ENCODE peak calls at places on chromosome 16, in nine cellular contexts. J is breast epithelium, U is GM23338, M is uterus, E is HL-60, R is GM12878, B is GM23248, D is ovary, L is epithelial cell of prostate. X is an unnamed sample.

GRCh38 chr16:57062329-57062728 is 30.1 kb upstream of the CPNE2 start:
- DNase-seq in D (no peak), M (no peak), B (no peak), L (no peak), J (no peak), U (no peak), R (no peak), E (peak; percentile 32), X (no peak)

GRCh38 chr16:55849536-55849935 is 16.6 kb upstream of the CES1 start:
- DNase-seq in L (no peak), J (no peak), B (no peak), U (no peak), D (no peak), R (no peak), M (no peak), E (no peak), X (no peak)

GRCh38 chr16:5032748-5033167 is 977 bp downstream of the NAGPA start:
- DNase-seq in M (no peak), U (no peak), D (no peak), B (peak; percentile 36), L (no peak), R (no peak), J (no peak), E (no peak), X (no peak)

GRCh38 chr16:50301626-50302471 is 35.5 kb downstream of the ADCY7 start:
- DNase-seq in D (no peak), J (peak; percentile 41), U (no peak), L (no peak), E (no peak), R (no peak), M (peak; percentile 27), B (peak; percentile 96), X (no peak)

GRCh38 chr16:16007743-16008111 is 58.3 kb downstream of the ABCC1 start:
- DNase-seq in B (no peak), U (no peak), D (no peak), L (no peak), M (no peak), E (peak; percentile 66), J (no peak), R (peak; percentile 85), X (no peak)

GRCh38 chr16:11078812-11079459 is 134.6 kb downstream of the CLEC16A start:
- DNase-seq in M (peak; percentile 86), U (no peak), E (no peak), L (no peak), R (no peak), D (peak; percentile 72), J (no peak), B (peak; percentile 88), X (no peak)

GRCh38 chr16:1999866-2000514 is 9.6 kb downstream of the ZNF598 start:
- DNase-seq in J (no peak), R (no peak), U (no peak), L (no peak), D (no peak), M (no peak), E (no peak), B (no peak), X (no peak)

GRCh38 chr16:53504665-53505064 is 1.7 kb upstream of the AKTIP start:
- DNase-seq in R (no peak), U (no peak), M (no peak), B (peak; percentile 59), L (no peak), E (no peak), D (no peak), J (no peak), X (no peak)

GRCh38 chr16:19008245-19008644 is 24.5 kb downstream of the TMC7 start:
- DNase-seq in U (no peak), J (no peak), M (no peak), R (no peak), E (no peak), B (peak; percentile 81), L (no peak), D (no peak), X (no peak)

GRCh38 chr16:50153648-50154368 is 702 bp downstream of the TENT4B start:
- DNase-seq in B (peak; percentile 56), J (no peak), D (peak; percentile 21), E (peak; percentile 40), R (no peak), M (no peak), U (peak; percentile 35), L (no peak), X (peak; percentile 23)

GRCh38 chr16:82741073-82741615 is 114.4 kb downstream of the CDH13 start:
- DNase-seq in E (no peak), R (no peak), B (no peak), M (no peak), L (peak; percentile 20), D (no peak), U (no peak), J (no peak), X (no peak)

GRCh38 chr16:12679660-12680272 is 123.9 kb downstream of the CPPED1 start:
- DNase-seq in E (no peak), B (peak; percentile 6), U (peak; percentile 56), L (no peak), D (no peak), M (no peak), J (no peak), R (no peak), X (no peak)

GRCh38 chr16:83966153-83966696 is 1.8 kb upstream of the NECAB2 start:
- DNase-seq in D (no peak), M (no peak), B (no peak), J (no peak), L (no peak), R (no peak), E (no peak), U (peak; percentile 41), X (no peak)

GRCh38 chr16:57132470-57132869 is 40.1 kb downstream of the CPNE2 start:
- DNase-seq in U (no peak), E (peak; percentile 44), M (no peak), B (no peak), J (no peak), R (no peak), L (no peak), D (no peak), X (no peak)

GRCh38 chr16:69404275-69404805 is 18.5 kb upstream of the TERF2 start:
- DNase-seq in L (no peak), E (no peak), U (peak; percentile 18), D (peak; percentile 30), J (no peak), B (peak; percentile 48), R (no peak), M (no peak), X (no peak)

GRCh38 chr16:50676684-50677225 is 4.4 kb downstream of the SNX20 start:
- DNase-seq in L (no peak), J (no peak), U (no peak), D (no peak), E (no peak), B (no peak), R (no peak), M (no peak), X (no peak)

GRCh38 chr16:8055761-8056160 is 534.5 kb downstream of the TMEM114 start:
- DNase-seq in B (no peak), R (no peak), E (no peak), L (no peak), M (no peak), D (no peak), U (no peak), J (no peak), X (no peak)

GRCh38 chr16:53991181-53992056 is 287.5 kb downstream of the FTO start:
- DNase-seq in B (no peak), J (no peak), R (no peak), E (peak; percentile 36), M (no peak), D (no peak), L (no peak), U (peak; percentile 12), X (no peak)

GRCh38 chr16:3468501-3468900 is 25.0 kb downstream of the NAA60 start:
- DNase-seq in B (no peak), L (no peak), U (no peak), E (no peak), J (no peak), M (no peak), R (no peak), D (no peak), X (no peak)

GRCh38 chr16:50884066-50884860 is 142.4 kb downstream of the CYLD start:
- DNase-seq in J (no peak), L (no peak), B (no peak), E (no peak), U (peak; percentile 77), D (no peak), M (no peak), R (no peak), X (no peak)

GRCh38 chr16:17633146-17633966 is 162.6 kb upstream of the XYLT1 start:
- DNase-seq in E (no peak), B (peak; percentile 41), U (no peak), J (no peak), M (no peak), D (no peak), R (no peak), L (peak; percentile 85), X (no peak)

GRCh38 chr16:69927056-69927757 is 23.9 kb upstream of the CLEC18A start:
- DNase-seq in M (peak; percentile 80), B (peak; percentile 77), L (no peak), R (no peak), E (no peak), J (no peak), D (peak; percentile 87), U (peak; percentile 14), X (peak; percentile 47)

GRCh38 chr16:56425439-56425832 is at the start of gene AMFR:
- DNase-seq in D (peak; percentile 58), B (peak; percentile 96), J (no peak), L (no peak), E (peak; percentile 42), U (peak; percentile 85), R (no peak), M (peak; percentile 67), X (peak; percentile 22)

GRCh38 chr16:87461466-87461975 is 31.3 kb downstream of the ZCCHC14 start:
- DNase-seq in J (peak; percentile 87), B (peak; percentile 54), R (no peak), L (peak; percentile 79), U (peak; percentile 99), E (peak; percentile 1), D (peak; percentile 39), M (peak; percentile 37), X (no peak)
- H3K27ac ChIP-seq in J (peak overlapping the region; percentile 74), B (no peak overlapping the region), R (no peak overlapping the region), L (peak overlapping the region; percentile 31), U (no peak overlapping the region), E (no peak overlapping the region), D (no peak overlapping the region), M (peak overlapping the region; percentile 98), X (no peak overlapping the region)

GRCh38 chr16:66695935-66696668 is 441 bp downstream of the CMTM4 start:
- DNase-seq in D (peak; percentile 33), J (peak; percentile 72), M (peak; percentile 37), L (no peak), B (no peak), U (peak; percentile 68), R (no peak), E (no peak), X (no peak)
- H3K27ac ChIP-seq in D (peak overlapping the region; percentile 9), J (peak overlapping the region; percentile 97), M (peak overlapping the region; percentile 77), L (peak overlapping the region; percentile 61), B (no peak overlapping the region), U (peak overlapping the region; percentile 50), R (no peak overlapping the region), E (peak overlapping the region; percentile 47), X (peak overlapping the region; percentile 77)

GRCh38 chr16:89912627-89913026 is 6.0 kb upstream of the MC1R start:
- DNase-seq in E (no peak), L (no peak), R (no peak), U (no peak), M (no peak), D (no peak), B (no peak), J (no peak), X (no peak)
- H3K27ac ChIP-seq in E (no peak overlapping the region), L (no peak overlapping the region), R (no peak overlapping the region), U (no peak overlapping the region), M (no peak overlapping the region), D (no peak overlapping the region), B (no peak overlapping the region), J (no peak overlapping the region), X (no peak overlapping the region)

GRCh38 chr16:81495321-81496234 is 51.0 kb downstream of the CMIP start:
- DNase-seq in R (no peak), E (peak; percentile 48), D (no peak), B (no peak), L (no peak), M (no peak), J (no peak), U (no peak), X (no peak)
- H3K27ac ChIP-seq in R (no peak overlapping the region), E (no peak overlapping the region), D (no peak overlapping the region), B (no peak overlapping the region), L (peak overlapping the region; percentile 95), M (peak overlapping the region; percentile 75), J (peak overlapping the region; percentile 53), U (no peak overlapping the region), X (no peak overlapping the region)